ENCODE peak calls at places on chromosomes 4 and X, in ten cellular contexts. Z is activated CD4-positive, alpha-beta T cell treated with anti-CD3 and anti-CD28 coated beads, Interleukin-2, amount 50 U/mL, for 1 hour; F is NCI-H1105; U is left colon; C is iPS-NIHi11; H is WTC11; J is stimulated activated CD4-positive, alpha-beta T cell treated with anti-CD3 and anti-CD28 coated beads, Interleukin-4, amount 100 ng/mL, for 4 hours; I is NCI-H460; D is Kasumi-1; S is amniotic stem cell. E is an unnamed sample.

GRCh38 chrX:12981880-12982279 is 7.0 kb downstream of the TMSB4X start:
- DNase-seq in F (no peak), Z (no peak), U (no peak), I (no peak), C (no peak), S (no peak), H (no peak), D (peak), J (no peak), E (no peak)

GRCh38 chr4:187171731-187172339 is 448.2 kb upstream of the FAT1 start:
- DNase-seq in D (no peak), S (no peak), C (no peak), J (no peak), F (no peak), Z (no peak), U (no peak), H (no peak), I (no peak), E (no peak)

GRCh38 chr4:78951862-78952472 is 12.7 kb upstream of the PAQR3 start:
- DNase-seq in F (peak), J (no peak), D (peak), C (peak), S (peak), U (no peak), I (peak), Z (peak), H (no peak), E (no peak)

GRCh38 chrX:42732506-42732905 is 45.5 kb downstream of the PPP1R2C start:
- DNase-seq in J (no peak), U (no peak), C (no peak), F (no peak), D (no peak), S (no peak), Z (no peak), I (no peak), H (no peak), E (no peak)

GRCh38 chr4:16931906-16932305 is 33.5 kb upstream of the LDB2 start:
- DNase-seq in J (no peak), F (no peak), I (no peak), D (no peak), Z (no peak), U (no peak), S (no peak), C (no peak), H (no peak), E (no peak)

GRCh38 chr4:158371158-158371557 is 150.5 kb upstream of the RXFP1 start:
- DNase-seq in F (no peak), I (peak), S (no peak), H (no peak), D (no peak), U (no peak), Z (no peak), C (no peak), J (no peak), E (no peak)

GRCh38 chr4:94548571-94548970 is 96.8 kb downstream of the PDLIM5 start:
- DNase-seq in U (no peak), F (no peak), J (no peak), I (no peak), Z (no peak), C (no peak), S (peak), H (no peak), D (peak), E (no peak)

GRCh38 chr4:27007507-27007906 is 146.9 kb downstream of the STIM2 start:
- DNase-seq in D (no peak), I (no peak), U (no peak), C (no peak), J (no peak), Z (no peak), S (no peak), H (no peak), F (no peak), E (no peak)

GRCh38 chr4:60683357-60683756 is 516.8 kb upstream of the ADGRL3 start:
- DNase-seq in J (no peak), Z (no peak), I (no peak), C (peak), H (no peak), F (no peak), U (no peak), S (peak), D (no peak), E (no peak)

GRCh38 chrX:127129510-127129909 is 310.0 kb downstream of the PRR32 start:
- DNase-seq in J (no peak), C (no peak), D (no peak), H (no peak), S (no peak), U (no peak), I (no peak), Z (no peak), F (no peak), E (no peak)

GRCh38 chr4:27010334-27010940 is 149.8 kb downstream of the STIM2 start:
- DNase-seq in Z (peak), H (peak), S (peak), J (peak), U (peak), D (peak), C (peak), F (no peak), I (peak), E (peak)

GRCh38 chrX:138669693-138670092 is 41.8 kb downstream of the FGF13 start:
- DNase-seq in C (no peak), S (no peak), D (no peak), J (no peak), F (no peak), I (no peak), H (no peak), Z (no peak), U (no peak), E (no peak)

GRCh38 chr4:183758006-183758734 is 99.1 kb downstream of the TRAPPC11 start:
- DNase-seq in S (no peak), F (no peak), I (no peak), Z (no peak), H (peak), C (peak), J (no peak), D (no peak), U (peak), E (no peak)

GRCh38 chr4:36285784-36286480 is 4.5 kb downstream of the DTHD1 start:
- DNase-seq in I (no peak), S (no peak), C (no peak), F (no peak), U (no peak), D (peak), Z (peak), J (peak), H (no peak), E (peak)

GRCh38 chr4:173547889-173548288 is 17.9 kb upstream of the HAND2 start:
- DNase-seq in U (no peak), C (no peak), I (no peak), F (no peak), J (no peak), S (no peak), Z (no peak), D (peak), H (no peak), E (no peak)

GRCh38 chr4:33061727-33062126 is 2341.6 kb downstream of the PCDH7 start:
- DNase-seq in H (no peak), U (no peak), Z (no peak), F (no peak), J (no peak), D (no peak), C (no peak), S (no peak), I (no peak), E (no peak)

GRCh38 chr4:51943221-51943620 is 76.9 kb downstream of the LRRC66 start:
- DNase-seq in U (no peak), H (no peak), S (no peak), C (no peak), Z (no peak), I (no peak), J (no peak), D (no peak), F (no peak), E (no peak)

GRCh38 chrX:33183366-33183765 is 28.0 kb downstream of the DMD start:
- DNase-seq in J (no peak), H (no peak), F (no peak), C (no peak), Z (no peak), I (no peak), U (no peak), S (no peak), D (peak), E (no peak)

GRCh38 chr4:140127422-140127821 is 26.6 kb downstream of the MAML3 start:
- DNase-seq in D (no peak), C (no peak), Z (no peak), S (no peak), U (no peak), J (no peak), I (no peak), H (no peak), F (no peak), E (no peak)

GRCh38 chr4:114807759-114808404 is 209.3 kb downstream of the UGT8 start:
- DNase-seq in S (no peak), H (peak), J (no peak), U (peak), Z (peak), F (no peak), C (peak), I (peak), D (peak), E (no peak)